ENCODE peak calls at places on chromosomes 2 and 18, in six cellular contexts. T is CD4-positive, CD25-positive, alpha-beta regulatory T cell; A is activated T-cell treated with anti-CD3 and anti-CD28 coated beads for 1 hour; O is mesendoderm; U is stimulated activated CD4-positive, alpha-beta T cell treated with anti-CD3 and anti-CD28 coated beads, Interleukin-2, amount 100 ng/mL, for 24 hours; F is renal cortical epithelial cell. M is an unnamed sample.
A peak's percentile ranks its signal among the peaks of the same experiment; 100 is the strongest.

GRCh38 chr2:52857722-52858121 is 909.9 kb upstream of the CHAC2 start:
- DNase-seq in T (no peak), O (no peak), U (no peak), F (no peak), A (no peak), M (no peak)

GRCh38 chr2:42978175-42978886 is 185.9 kb upstream of the HAAO start:
- DNase-seq in U (no peak), O (no peak), A (no peak), F (no peak), T (no peak), M (no peak)

GRCh38 chr2:43171789-43172188 is 54.6 kb downstream of the ZFP36L2 start:
- DNase-seq in A (no peak), U (no peak), O (no peak), T (no peak), F (peak; percentile 45), M (no peak)

GRCh38 chr18:9877655-9878014 is 8.1 kb upstream of the TXNDC2 start:
- DNase-seq in F (no peak), O (no peak), T (no peak), A (no peak), U (no peak), M (no peak)

GRCh38 chr2:208222351-208222750 is 32.5 kb downstream of the IDH1 start:
- DNase-seq in F (peak; percentile 32), T (no peak), O (no peak), U (no peak), A (no peak), M (no peak)

GRCh38 chr2:238875531-238876231 is 27.8 kb downstream of the TWIST2 start:
- DNase-seq in T (no peak), O (no peak), U (no peak), F (no peak), A (no peak), M (no peak)

GRCh38 chr18:42131940-42132244 is 176.9 kb downstream of the PIK3C3 start:
- DNase-seq in F (no peak), T (no peak), A (no peak), O (no peak), U (no peak), M (no peak)

GRCh38 chr2:118197011-118197695 is 108.9 kb downstream of the INSIG2 start:
- DNase-seq in U (no peak), O (peak; percentile 51), F (no peak), A (no peak), T (no peak), M (no peak)

GRCh38 chr2:190255668-190256067 is 64.0 kb downstream of the HIBCH start:
- DNase-seq in F (peak; percentile 16), O (no peak), A (no peak), T (no peak), U (no peak), M (no peak)

GRCh38 chr2:120108049-120108448 is 95.2 kb downstream of the EPB41L5 start:
- DNase-seq in F (peak; percentile 89), O (no peak), U (no peak), T (no peak), A (no peak), M (no peak)

GRCh38 chr2:236960516-236960915 is 125.2 kb upstream of the COPS8 start:
- DNase-seq in T (no peak), F (no peak), A (no peak), U (no peak), O (no peak), M (no peak)

GRCh38 chr2:240999873-241000541 is 1.6 kb downstream of the SNED1 start:
- DNase-seq in O (no peak), U (no peak), A (no peak), T (no peak), F (no peak), M (no peak)

GRCh38 chr18:76708036-76708726 is 114.2 kb upstream of the ZNF236 start:
- DNase-seq in F (no peak), A (no peak), T (no peak), U (no peak), O (no peak), M (no peak)